ENCODE peak calls at places on chromosomes 4 and X, in eight cellular contexts. S is NCI-H345; Y is LoVo; K is A549; U is psoas muscle; V is WTC11; F is occipital lobe; O is activated CD4-positive, alpha-beta T cell treated with anti-CD3 and anti-CD28 coated beads, Interleukin-2, amount 10 ng/mL, durations not matched to agents 7 days and 5 days. H is an unnamed sample.

GRCh38 chrX:12974797-12975669 is at the start of gene TMSB4X:
- DNase-seq in S (peak; percentile 83), K (peak; percentile 69), Y (peak; percentile 79), F (peak; percentile 68), U (peak; percentile 89), O (peak; percentile 85), V (peak; percentile 79), H (peak; percentile 81)

GRCh38 chr4:36264205-36264826 is 17.1 kb upstream of the DTHD1 start:
- DNase-seq in U (no peak), S (no peak), F (no peak), V (no peak), K (no peak), Y (no peak), O (no peak), H (no peak)

GRCh38 chr4:6435010-6435409 is 37.4 kb downstream of the PPP2R2C start:
- DNase-seq in F (no peak), S (no peak), O (no peak), K (no peak), U (no peak), Y (no peak), V (no peak), H (no peak)

GRCh38 chr4:140284449-140284848 is 89.0 kb upstream of the SCOC start:
- DNase-seq in S (no peak), F (no peak), K (no peak), V (no peak), U (no peak), Y (no peak), O (no peak), H (no peak)

GRCh38 chr4:184350964-184351363 is 123.4 kb downstream of the IRF2 start:
- DNase-seq in O (no peak), V (no peak), K (no peak), Y (no peak), S (no peak), U (no peak), F (no peak), H (no peak)

GRCh38 chr4:123352240-123352945 is 44.2 kb upstream of the SPRY1 start:
- DNase-seq in O (no peak), Y (peak; percentile 23), S (no peak), F (no peak), K (no peak), V (no peak), U (no peak), H (no peak)

GRCh38 chrX:107324493-107325310 is 118.3 kb downstream of the DNAAF6 start:
- DNase-seq in U (no peak), V (peak; percentile 81), O (peak; percentile 7), Y (peak; percentile 1), K (peak; percentile 8), F (no peak), S (no peak), H (peak; percentile 76)

GRCh38 chrX:119492463-119492862 is 24.2 kb downstream of the SLC25A5 start:
- DNase-seq in O (no peak), U (no peak), S (no peak), V (no peak), F (no peak), K (no peak), Y (no peak), H (no peak)

GRCh38 chr4:77613267-77613666 is 7.6 kb downstream of the CXCL13 start:
- DNase-seq in F (no peak), O (no peak), V (no peak), K (no peak), U (no peak), S (no peak), Y (no peak), H (no peak)

GRCh38 chrX:130296743-130297142 is 28.0 kb upstream of the ZNF280C start:
- DNase-seq in S (no peak), Y (no peak), F (no peak), K (no peak), V (no peak), O (no peak), U (no peak), H (no peak)

GRCh38 chr4:87058272-87059073 is 123.7 kb downstream of the AFF1 start:
- DNase-seq in S (no peak), U (no peak), F (no peak), Y (peak; percentile 42), K (no peak), V (no peak), O (peak; percentile 18), H (no peak)

GRCh38 chr4:84995386-84995785 is 28.9 kb upstream of the WDFY3 start:
- DNase-seq in K (no peak), F (no peak), O (no peak), S (no peak), V (no peak), Y (no peak), U (no peak), H (no peak)

H was measured in mesothelial cell of epicardium.